ENCODE peak calls at places on chromosomes 1 and 21, in nine cellular contexts. One of them, this sample, is unnamed.

GRCh38 chr1:208652300-208653160 is 408.3 kb upstream of the PLXNA2 start:
- DNase-seq in uterus: peak
- DNase-seq in HL-60: peak
- DNase-seq in mesothelial cell of epicardium: peak
- DNase-seq in thoracic aorta: no peak
- DNase-seq in B cell: peak
- DNase-seq in fibroblast of pulmonary artery: peak
- DNase-seq in IMR-90: peak
- DNase-seq in adrenal gland: peak
- DNase-seq in this sample: no peak

GRCh38 chr21:44653656-44654575 is 543 bp downstream of the KRTAP12-4 start:
- DNase-seq in uterus: no peak
- DNase-seq in HL-60: no peak
- DNase-seq in mesothelial cell of epicardium: no peak
- DNase-seq in thoracic aorta: no peak
- DNase-seq in B cell: no peak
- DNase-seq in fibroblast of pulmonary artery: no peak
- DNase-seq in IMR-90: no peak
- DNase-seq in adrenal gland: no peak
- DNase-seq in this sample: no peak

GRCh38 chr21:45118099-45118498 is 43.7 kb downstream of the ADARB1 start:
- DNase-seq in uterus: no peak
- DNase-seq in HL-60: no peak
- DNase-seq in mesothelial cell of epicardium: no peak
- DNase-seq in thoracic aorta: no peak
- DNase-seq in B cell: no peak
- DNase-seq in fibroblast of pulmonary artery: no peak
- DNase-seq in IMR-90: no peak
- DNase-seq in adrenal gland: no peak
- DNase-seq in this sample: no peak

GRCh38 chr1:203743101-203743501 is 21.9 kb upstream of the LAX1 start:
- DNase-seq in uterus: no peak
- DNase-seq in HL-60: no peak
- DNase-seq in mesothelial cell of epicardium: no peak
- DNase-seq in thoracic aorta: no peak
- DNase-seq in B cell: no peak
- DNase-seq in fibroblast of pulmonary artery: no peak
- DNase-seq in IMR-90: no peak
- DNase-seq in adrenal gland: no peak
- DNase-seq in this sample: no peak

GRCh38 chr1:39147099-39148025 is 57.1 kb upstream of the MACF1 start:
- DNase-seq in uterus: no peak
- DNase-seq in HL-60: no peak
- DNase-seq in mesothelial cell of epicardium: no peak
- DNase-seq in thoracic aorta: no peak
- DNase-seq in B cell: no peak
- DNase-seq in fibroblast of pulmonary artery: no peak
- DNase-seq in IMR-90: no peak
- DNase-seq in adrenal gland: no peak
- DNase-seq in this sample: no peak

GRCh38 chr1:53086504-53087070 is 24.6 kb downstream of the PODN start:
- DNase-seq in uterus: no peak
- DNase-seq in HL-60: no peak
- DNase-seq in mesothelial cell of epicardium: no peak
- DNase-seq in thoracic aorta: no peak
- DNase-seq in B cell: no peak
- DNase-seq in fibroblast of pulmonary artery: no peak
- DNase-seq in IMR-90: no peak
- DNase-seq in adrenal gland: no peak
- DNase-seq in this sample: no peak

GRCh38 chr1:240407407-240407806 is 204.5 kb downstream of the GREM2 start:
- DNase-seq in uterus: no peak
- DNase-seq in HL-60: no peak
- DNase-seq in mesothelial cell of epicardium: no peak
- DNase-seq in thoracic aorta: no peak
- DNase-seq in B cell: no peak
- DNase-seq in fibroblast of pulmonary artery: no peak
- DNase-seq in IMR-90: no peak
- DNase-seq in adrenal gland: no peak
- DNase-seq in this sample: no peak

GRCh38 chr1:223815865-223816264 is 29.9 kb downstream of the TP53BP2 start:
- DNase-seq in uterus: no peak
- DNase-seq in HL-60: no peak
- DNase-seq in mesothelial cell of epicardium: no peak
- DNase-seq in thoracic aorta: no peak
- DNase-seq in B cell: no peak
- DNase-seq in fibroblast of pulmonary artery: no peak
- DNase-seq in IMR-90: peak
- DNase-seq in adrenal gland: no peak
- DNase-seq in this sample: no peak

GRCh38 chr1:240237305-240237721 is 145.6 kb downstream of the FMN2 start:
- DNase-seq in uterus: no peak
- DNase-seq in HL-60: no peak
- DNase-seq in mesothelial cell of epicardium: no peak
- DNase-seq in thoracic aorta: no peak
- DNase-seq in B cell: no peak
- DNase-seq in fibroblast of pulmonary artery: peak
- DNase-seq in IMR-90: peak
- DNase-seq in adrenal gland: peak
- DNase-seq in this sample: no peak

DNA sequence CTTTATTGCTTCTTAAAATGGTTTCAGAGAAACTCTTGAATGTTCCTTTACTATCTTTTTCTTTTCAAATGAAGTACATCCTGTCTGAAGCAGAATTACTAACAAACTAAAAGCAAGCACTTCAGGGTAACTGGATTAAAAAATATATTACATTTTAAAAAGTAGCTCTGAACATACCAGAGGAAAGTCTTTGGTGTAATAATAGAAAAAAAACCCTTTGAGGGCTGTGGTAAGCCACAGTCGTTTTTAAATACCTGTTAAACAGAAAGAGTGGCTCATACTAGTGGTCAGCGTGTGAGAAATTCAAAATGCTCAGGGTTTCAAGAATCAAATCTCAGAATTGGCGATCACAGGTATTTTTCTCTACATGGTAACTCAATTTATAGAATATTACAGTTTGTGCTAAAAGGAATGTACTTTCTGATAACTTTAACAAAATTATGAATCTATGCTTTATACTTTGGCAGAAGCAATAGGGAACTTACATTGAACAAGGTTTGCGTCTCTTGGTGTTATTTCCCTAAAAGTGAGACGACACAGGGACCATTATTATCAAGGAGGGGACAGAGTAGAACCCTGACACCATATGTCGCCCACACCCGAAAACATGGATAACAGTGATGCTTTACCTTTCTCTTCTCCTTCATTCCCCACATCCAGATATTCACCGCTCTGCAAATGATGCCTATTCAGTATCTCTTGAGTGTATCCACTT is 97.0 kb upstream of the DPH5 start:
- DNase-seq in uterus: no peak
- DNase-seq in HL-60: no peak
- DNase-seq in mesothelial cell of epicardium: no peak
- DNase-seq in thoracic aorta: no peak
- DNase-seq in B cell: peak
- DNase-seq in fibroblast of pulmonary artery: no peak
- DNase-seq in IMR-90: no peak
- DNase-seq in adrenal gland: no peak
- DNase-seq in this sample: no peak
- TF ChIP-seq CTCF in uterus: no peak
- TF ChIP-seq CTCF in HL-60: no peak
- TF ChIP-seq CTCF in mesothelial cell of epicardium: no peak
- TF ChIP-seq CTCF in thoracic aorta: no peak
- TF ChIP-seq CTCF in B cell: no peak
- TF ChIP-seq CTCF in fibroblast of pulmonary artery: no peak
- TF ChIP-seq CTCF in IMR-90: no peak
- TF ChIP-seq CTCF in adrenal gland: no peak
- TF ChIP-seq CTCF in this sample: no peak

GRCh38 chr21:41361053-41361785 is 608 bp upstream of the MX2 start:
- DNase-seq in uterus: no peak
- DNase-seq in HL-60: no peak
- DNase-seq in mesothelial cell of epicardium: no peak
- DNase-seq in thoracic aorta: no peak
- DNase-seq in B cell: no peak
- DNase-seq in fibroblast of pulmonary artery: no peak
- DNase-seq in IMR-90: no peak
- DNase-seq in adrenal gland: no peak
- DNase-seq in this sample: no peak

GRCh38 chr21:41358193-41359166 is 3.3 kb upstream of the MX2 start:
- DNase-seq in uterus: no peak
- DNase-seq in HL-60: no peak
- DNase-seq in mesothelial cell of epicardium: no peak
- DNase-seq in thoracic aorta: no peak
- DNase-seq in B cell: no peak
- DNase-seq in fibroblast of pulmonary artery: no peak
- DNase-seq in IMR-90: no peak
- DNase-seq in adrenal gland: no peak
- DNase-seq in this sample: no peak

GRCh38 chr21:41357546-41357945 is 4.3 kb upstream of the MX2 start:
- DNase-seq in uterus: no peak
- DNase-seq in HL-60: no peak
- DNase-seq in mesothelial cell of epicardium: no peak
- DNase-seq in thoracic aorta: no peak
- DNase-seq in B cell: no peak
- DNase-seq in fibroblast of pulmonary artery: no peak
- DNase-seq in IMR-90: no peak
- DNase-seq in adrenal gland: no peak
- DNase-seq in this sample: no peak

GRCh38 chr21:41360072-41360821 is 1.6 kb upstream of the MX2 start:
- DNase-seq in uterus: peak
- DNase-seq in HL-60: no peak
- DNase-seq in mesothelial cell of epicardium: no peak
- DNase-seq in thoracic aorta: no peak
- DNase-seq in B cell: no peak
- DNase-seq in fibroblast of pulmonary artery: peak
- DNase-seq in IMR-90: peak
- DNase-seq in adrenal gland: no peak
- DNase-seq in this sample: no peak

DNA sequence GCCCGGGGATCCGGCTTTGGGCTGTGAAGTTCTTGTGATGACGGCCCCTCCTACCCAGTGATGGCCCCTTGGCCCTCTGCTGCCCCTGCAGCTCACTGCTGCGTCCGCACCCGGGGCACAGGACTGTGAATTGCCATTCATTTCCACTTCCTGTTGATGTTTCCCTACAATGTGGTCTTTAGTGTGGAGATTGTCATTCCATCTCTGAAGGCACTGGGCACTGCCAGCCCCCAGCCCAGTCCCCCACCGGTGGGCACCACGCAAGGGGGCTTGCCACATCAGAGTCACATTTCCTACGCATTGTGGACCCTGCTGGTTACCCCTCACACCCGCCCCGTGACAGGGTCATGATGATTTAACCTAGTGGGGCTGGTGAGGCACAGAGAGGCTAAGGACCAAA is 2.5 kb upstream of the MX2 start:
- DNase-seq in uterus: no peak
- DNase-seq in HL-60: no peak
- DNase-seq in mesothelial cell of epicardium: no peak
- DNase-seq in thoracic aorta: no peak
- DNase-seq in B cell: no peak
- DNase-seq in fibroblast of pulmonary artery: no peak
- DNase-seq in IMR-90: no peak
- DNase-seq in adrenal gland: no peak
- DNase-seq in this sample: no peak
- TF ChIP-seq CTCF in uterus: no peak
- TF ChIP-seq CTCF in HL-60: no peak
- TF ChIP-seq CTCF in mesothelial cell of epicardium: no peak
- TF ChIP-seq CTCF in thoracic aorta: no peak
- TF ChIP-seq CTCF in B cell: no peak
- TF ChIP-seq CTCF in fibroblast of pulmonary artery: no peak
- TF ChIP-seq CTCF in IMR-90: no peak
- TF ChIP-seq CTCF in adrenal gland: no peak
- TF ChIP-seq CTCF in this sample: no peak

GRCh38 chr21:26001356-26001755 is 169.2 kb downstream of the APP start:
- DNase-seq in uterus: no peak
- DNase-seq in HL-60: no peak
- DNase-seq in mesothelial cell of epicardium: no peak
- DNase-seq in thoracic aorta: no peak
- DNase-seq in B cell: peak
- DNase-seq in fibroblast of pulmonary artery: no peak
- DNase-seq in IMR-90: no peak
- DNase-seq in adrenal gland: no peak
- DNase-seq in this sample: no peak
- TF ChIP-seq CTCF in uterus: no peak
- TF ChIP-seq CTCF in HL-60: no peak
- TF ChIP-seq CTCF in mesothelial cell of epicardium: no peak
- TF ChIP-seq CTCF in thoracic aorta: no peak
- TF ChIP-seq CTCF in B cell: no peak
- TF ChIP-seq CTCF in fibroblast of pulmonary artery: no peak
- TF ChIP-seq CTCF in IMR-90: no peak
- TF ChIP-seq CTCF in adrenal gland: peak
- TF ChIP-seq CTCF in this sample: no peak

GRCh38 chr1:30323352-30323751 is 400.0 kb downstream of the MATN1 start:
- DNase-seq in uterus: no peak
- DNase-seq in HL-60: no peak
- DNase-seq in mesothelial cell of epicardium: no peak
- DNase-seq in thoracic aorta: no peak
- DNase-seq in B cell: no peak
- DNase-seq in fibroblast of pulmonary artery: no peak
- DNase-seq in IMR-90: no peak
- DNase-seq in adrenal gland: no peak
- DNase-seq in this sample: no peak

GRCh38 chr1:30321996-30322858 is 401.2 kb downstream of the MATN1 start:
- DNase-seq in uterus: no peak
- DNase-seq in HL-60: no peak
- DNase-seq in mesothelial cell of epicardium: no peak
- DNase-seq in thoracic aorta: no peak
- DNase-seq in B cell: no peak
- DNase-seq in fibroblast of pulmonary artery: no peak
- DNase-seq in IMR-90: no peak
- DNase-seq in adrenal gland: no peak
- DNase-seq in this sample: no peak

GRCh38 chr1:30323841-30324240 is 399.5 kb downstream of the MATN1 start:
- DNase-seq in uterus: no peak
- DNase-seq in HL-60: no peak
- DNase-seq in mesothelial cell of epicardium: no peak
- DNase-seq in thoracic aorta: no peak
- DNase-seq in B cell: no peak
- DNase-seq in fibroblast of pulmonary artery: no peak
- DNase-seq in IMR-90: no peak
- DNase-seq in adrenal gland: no peak
- DNase-seq in this sample: no peak

GRCh38 chr1:30321216-30321910 is 402.0 kb downstream of the MATN1 start:
- DNase-seq in uterus: no peak
- DNase-seq in HL-60: no peak
- DNase-seq in mesothelial cell of epicardium: no peak
- DNase-seq in thoracic aorta: no peak
- DNase-seq in B cell: no peak
- DNase-seq in fibroblast of pulmonary artery: no peak
- DNase-seq in IMR-90: no peak
- DNase-seq in adrenal gland: no peak
- DNase-seq in this sample: no peak

DNA sequence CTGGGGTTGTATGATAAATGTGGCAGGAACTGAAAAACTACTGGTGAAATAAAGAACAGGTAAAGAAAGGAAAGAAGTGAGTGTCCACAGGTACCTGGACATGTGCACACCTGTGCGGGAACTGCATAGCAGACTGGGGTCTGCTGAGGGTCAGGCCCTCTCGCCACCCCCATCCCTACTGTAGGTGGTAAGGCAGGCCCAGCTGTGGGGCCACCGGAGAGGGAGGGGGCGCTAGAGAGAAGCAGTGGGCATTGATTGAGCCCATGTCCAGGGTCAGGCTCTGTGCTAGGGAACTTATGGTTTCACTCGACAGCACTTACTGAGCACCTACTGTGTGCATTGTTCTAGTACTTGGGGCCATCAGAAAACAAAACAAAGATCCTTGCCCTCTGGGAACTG is 400.5 kb downstream of the MATN1 start:
- DNase-seq in uterus: no peak
- DNase-seq in HL-60: no peak
- DNase-seq in mesothelial cell of epicardium: no peak
- DNase-seq in thoracic aorta: no peak
- DNase-seq in B cell: no peak
- DNase-seq in fibroblast of pulmonary artery: no peak
- DNase-seq in IMR-90: no peak
- DNase-seq in adrenal gland: no peak
- DNase-seq in this sample: no peak
- TF ChIP-seq CTCF in uterus: no peak
- TF ChIP-seq CTCF in HL-60: no peak
- TF ChIP-seq CTCF in mesothelial cell of epicardium: no peak
- TF ChIP-seq CTCF in thoracic aorta: no peak
- TF ChIP-seq CTCF in B cell: no peak
- TF ChIP-seq CTCF in fibroblast of pulmonary artery: no peak
- TF ChIP-seq CTCF in IMR-90: no peak
- TF ChIP-seq CTCF in adrenal gland: no peak
- TF ChIP-seq CTCF in this sample: no peak